ENCODE peak calls at places on chromosomes 12 and 14, in five cellular contexts. One of them, this sample, is unnamed.

GRCh38 chr14:68379510-68380303 is 413.2 kb downstream of the ZFP36L1 start:
- DNase-seq in CD4-positive, CD25-positive, alpha-beta regulatory T cell: no peak
- DNase-seq in foreskin fibroblast: no peak
- DNase-seq in Caco-2: no peak
- DNase-seq in kidney epithelial cell: no peak
- DNase-seq in this sample: no peak

GRCh38 chr12:27866382-27867101 is 86.5 kb upstream of the MANSC4 start:
- DNase-seq in Caco-2: no peak
- DNase-seq in foreskin fibroblast: peak; percentile 57
- DNase-seq in CD4-positive, CD25-positive, alpha-beta regulatory T cell: no peak
- DNase-seq in kidney epithelial cell: no peak
- DNase-seq in this sample: peak; percentile 33

GRCh38 chr14:74620497-74620921 is 8.5 kb upstream of the LTBP2 start:
- DNase-seq in CD4-positive, CD25-positive, alpha-beta regulatory T cell: no peak
- DNase-seq in kidney epithelial cell: peak; percentile 100
- DNase-seq in Caco-2: peak; percentile 41
- DNase-seq in foreskin fibroblast: peak; percentile 98
- DNase-seq in this sample: peak; percentile 90

GRCh38 chr14:94175403-94176146 is 1.5 kb downstream of the PPP4R4 start:
- DNase-seq in Caco-2: no peak
- DNase-seq in kidney epithelial cell: no peak
- DNase-seq in CD4-positive, CD25-positive, alpha-beta regulatory T cell: no peak
- DNase-seq in foreskin fibroblast: peak; percentile 29
- DNase-seq in this sample: no peak

GRCh38 chr12:11668611-11669010 is 19.1 kb downstream of the ETV6 start:
- DNase-seq in kidney epithelial cell: no peak
- DNase-seq in CD4-positive, CD25-positive, alpha-beta regulatory T cell: no peak
- DNase-seq in Caco-2: no peak
- DNase-seq in foreskin fibroblast: no peak
- DNase-seq in this sample: no peak

GRCh38 chr14:23441076-23441475 is 5.6 kb upstream of the MYH7 start:
- DNase-seq in kidney epithelial cell: no peak
- DNase-seq in foreskin fibroblast: peak; percentile 7
- DNase-seq in Caco-2: no peak
- DNase-seq in CD4-positive, CD25-positive, alpha-beta regulatory T cell: no peak
- DNase-seq in this sample: no peak

GRCh38 chr12:76859621-76860020 is 19.2 kb downstream of the CSRP2 start:
- DNase-seq in Caco-2: no peak
- DNase-seq in kidney epithelial cell: no peak
- DNase-seq in foreskin fibroblast: no peak
- DNase-seq in CD4-positive, CD25-positive, alpha-beta regulatory T cell: no peak
- DNase-seq in this sample: no peak

GRCh38 chr14:50333010-50333409 is 20.9 kb downstream of the DMAC2L start:
- DNase-seq in foreskin fibroblast: peak; percentile 72
- DNase-seq in kidney epithelial cell: no peak
- DNase-seq in CD4-positive, CD25-positive, alpha-beta regulatory T cell: no peak
- DNase-seq in Caco-2: peak; percentile 14
- DNase-seq in this sample: peak; percentile 93

GRCh38 chr14:68229423-68229831 is 409.8 kb downstream of the RAD51B start:
- DNase-seq in CD4-positive, CD25-positive, alpha-beta regulatory T cell: no peak
- DNase-seq in Caco-2: no peak
- DNase-seq in foreskin fibroblast: no peak
- DNase-seq in kidney epithelial cell: no peak
- DNase-seq in this sample: no peak

GRCh38 chr12:26857465-26858176 is 24.6 kb upstream of the ITPR2 start:
- DNase-seq in foreskin fibroblast: peak; percentile 18
- DNase-seq in CD4-positive, CD25-positive, alpha-beta regulatory T cell: no peak
- DNase-seq in Caco-2: peak; percentile 39
- DNase-seq in kidney epithelial cell: no peak
- DNase-seq in this sample: no peak

GRCh38 chr12:122116707-122117535 is 38.4 kb downstream of the MLXIP start:
- DNase-seq in foreskin fibroblast: no peak
- DNase-seq in Caco-2: no peak
- DNase-seq in kidney epithelial cell: no peak
- DNase-seq in CD4-positive, CD25-positive, alpha-beta regulatory T cell: no peak
- DNase-seq in this sample: no peak

GRCh38 chr14:20811994-20812393 is 9.3 kb upstream of the RNASE1 start:
- DNase-seq in Caco-2: peak; percentile 29
- DNase-seq in CD4-positive, CD25-positive, alpha-beta regulatory T cell: no peak
- DNase-seq in kidney epithelial cell: no peak
- DNase-seq in foreskin fibroblast: no peak
- DNase-seq in this sample: no peak

GRCh38 chr14:66099931-66100330 is 386.2 kb upstream of the CCDC196 start:
- DNase-seq in kidney epithelial cell: no peak
- DNase-seq in Caco-2: no peak
- DNase-seq in foreskin fibroblast: no peak
- DNase-seq in CD4-positive, CD25-positive, alpha-beta regulatory T cell: no peak
- DNase-seq in this sample: no peak

GRCh38 chr14:68656452-68656851 is 136.4 kb downstream of the ZFP36L1 start:
- DNase-seq in foreskin fibroblast: no peak
- DNase-seq in kidney epithelial cell: no peak
- DNase-seq in Caco-2: no peak
- DNase-seq in CD4-positive, CD25-positive, alpha-beta regulatory T cell: no peak
- DNase-seq in this sample: no peak

GRCh38 chr12:114679942-114680341 is 4.0 kb downstream of the TBX3 start:
- DNase-seq in kidney epithelial cell: no peak
- DNase-seq in foreskin fibroblast: no peak
- DNase-seq in CD4-positive, CD25-positive, alpha-beta regulatory T cell: no peak
- DNase-seq in Caco-2: no peak
- DNase-seq in this sample: no peak

GRCh38 chr14:61470261-61470953 is 149.0 kb downstream of the PRKCH start:
- DNase-seq in kidney epithelial cell: peak; percentile 66
- DNase-seq in Caco-2: no peak
- DNase-seq in foreskin fibroblast: peak; percentile 97
- DNase-seq in CD4-positive, CD25-positive, alpha-beta regulatory T cell: no peak
- DNase-seq in this sample: peak; percentile 98

GRCh38 chr12:6180300-6181051 is 19.7 kb upstream of the CD9 start:
- DNase-seq in kidney epithelial cell: no peak
- DNase-seq in Caco-2: no peak
- DNase-seq in CD4-positive, CD25-positive, alpha-beta regulatory T cell: no peak
- DNase-seq in foreskin fibroblast: peak; percentile 95
- DNase-seq in this sample: peak; percentile 60

GRCh38 chr14:75252254-75252837 is 26.3 kb upstream of the FOS start:
- DNase-seq in kidney epithelial cell: no peak
- DNase-seq in Caco-2: no peak
- DNase-seq in foreskin fibroblast: no peak
- DNase-seq in CD4-positive, CD25-positive, alpha-beta regulatory T cell: no peak
- DNase-seq in this sample: no peak

GRCh38 chr12:77133566-77133965 is 68.2 kb upstream of the E2F7 start:
- DNase-seq in Caco-2: peak; percentile 62
- DNase-seq in kidney epithelial cell: no peak
- DNase-seq in CD4-positive, CD25-positive, alpha-beta regulatory T cell: no peak
- DNase-seq in foreskin fibroblast: peak; percentile 79
- DNase-seq in this sample: no peak

GRCh38 chr14:100587763-100588411 is 670 bp upstream of the BEGAIN start:
- DNase-seq in Caco-2: no peak
- DNase-seq in CD4-positive, CD25-positive, alpha-beta regulatory T cell: no peak
- DNase-seq in foreskin fibroblast: no peak
- DNase-seq in kidney epithelial cell: no peak
- DNase-seq in this sample: peak; percentile 13

GRCh38 chr14:90781876-90782275 is 34.4 kb downstream of the TTC7B start:
- DNase-seq in Caco-2: no peak
- DNase-seq in foreskin fibroblast: no peak
- DNase-seq in CD4-positive, CD25-positive, alpha-beta regulatory T cell: no peak
- DNase-seq in kidney epithelial cell: no peak
- DNase-seq in this sample: no peak

GRCh38 chr12:17954788-17955187 is 135.2 kb downstream of the RERGL start:
- DNase-seq in foreskin fibroblast: no peak
- DNase-seq in CD4-positive, CD25-positive, alpha-beta regulatory T cell: no peak
- DNase-seq in kidney epithelial cell: no peak
- DNase-seq in Caco-2: no peak
- DNase-seq in this sample: no peak
- H3K4me3 ChIP-seq in foreskin fibroblast: no peak overlapping the region
- H3K4me3 ChIP-seq in CD4-positive, CD25-positive, alpha-beta regulatory T cell: no peak overlapping the region
- H3K4me3 ChIP-seq in kidney epithelial cell: no peak overlapping the region
- H3K4me3 ChIP-seq in Caco-2: no peak overlapping the region
- H3K4me3 ChIP-seq in this sample: no peak overlapping the region

DNA sequence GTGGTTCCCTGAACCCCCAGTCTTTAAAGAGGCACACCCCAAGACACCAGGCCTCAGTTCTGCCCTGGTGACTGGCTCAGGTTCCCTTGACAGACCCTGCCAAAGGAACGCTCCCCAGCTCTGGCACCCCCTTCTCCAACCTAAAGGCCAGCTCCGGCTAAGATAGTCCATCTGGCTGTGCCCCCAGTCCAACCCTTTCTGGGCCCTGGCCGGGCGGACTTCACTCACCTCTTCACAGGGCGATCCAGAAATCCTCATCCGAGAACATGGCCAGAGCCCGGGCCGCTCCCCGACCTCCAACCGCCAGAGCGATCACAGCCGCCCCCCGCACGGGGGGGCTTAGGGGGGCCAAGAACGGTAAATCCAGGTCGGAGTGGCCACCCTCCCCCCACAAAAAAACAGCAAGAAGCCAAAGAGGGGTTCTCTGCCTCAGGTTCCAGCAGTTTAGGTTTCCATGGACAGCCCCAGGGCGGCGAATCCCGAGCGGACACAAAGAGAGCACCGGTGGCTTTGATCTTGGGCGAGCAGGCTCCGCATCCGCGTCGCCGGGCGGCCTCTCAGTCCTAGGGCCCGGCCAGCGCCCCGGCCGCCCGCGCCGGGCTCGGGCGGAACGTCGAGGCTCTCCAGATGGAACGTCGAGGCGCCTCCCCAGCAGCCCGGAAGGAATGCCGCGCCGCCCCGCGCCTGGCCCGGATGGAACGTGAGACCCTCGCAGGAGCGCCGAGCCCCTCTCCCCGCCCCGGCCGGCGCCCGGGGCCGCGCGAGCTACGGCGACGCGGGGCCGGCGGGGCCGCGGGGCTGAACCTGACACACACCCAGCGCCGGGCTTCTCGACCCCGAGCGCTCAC is 985 bp downstream of the KMT2D start:
- DNase-seq in kidney epithelial cell: no peak
- DNase-seq in CD4-positive, CD25-positive, alpha-beta regulatory T cell: no peak
- DNase-seq in foreskin fibroblast: peak; percentile 57
- DNase-seq in Caco-2: peak; percentile 48
- DNase-seq in this sample: no peak
- H3K4me3 ChIP-seq in kidney epithelial cell: peak overlapping the region; percentile 97
- H3K4me3 ChIP-seq in CD4-positive, CD25-positive, alpha-beta regulatory T cell: peak overlapping the region; percentile 82
- H3K4me3 ChIP-seq in foreskin fibroblast: peak overlapping the region; percentile 85
- H3K4me3 ChIP-seq in Caco-2: peak overlapping the region; percentile 91
- H3K4me3 ChIP-seq in this sample: peak overlapping the region; percentile 95

GRCh38 chr12:5044420-5045295 is 979 bp downstream of the KCNA5 start:
- DNase-seq in foreskin fibroblast: no peak
- DNase-seq in Caco-2: no peak
- DNase-seq in kidney epithelial cell: no peak
- DNase-seq in CD4-positive, CD25-positive, alpha-beta regulatory T cell: no peak
- DNase-seq in this sample: no peak
- H3K4me3 ChIP-seq in foreskin fibroblast: no peak overlapping the region
- H3K4me3 ChIP-seq in Caco-2: no peak overlapping the region
- H3K4me3 ChIP-seq in kidney epithelial cell: peak overlapping the region; percentile 32
- H3K4me3 ChIP-seq in CD4-positive, CD25-positive, alpha-beta regulatory T cell: no peak overlapping the region
- H3K4me3 ChIP-seq in this sample: no peak overlapping the region

GRCh38 chr12:120357104-120357503 is 11.9 kb downstream of the MSI1 start:
- DNase-seq in foreskin fibroblast: no peak
- DNase-seq in Caco-2: no peak
- DNase-seq in CD4-positive, CD25-positive, alpha-beta regulatory T cell: no peak
- DNase-seq in kidney epithelial cell: no peak
- DNase-seq in this sample: no peak
- H3K4me3 ChIP-seq in foreskin fibroblast: no peak overlapping the region
- H3K4me3 ChIP-seq in Caco-2: no peak overlapping the region
- H3K4me3 ChIP-seq in CD4-positive, CD25-positive, alpha-beta regulatory T cell: no peak overlapping the region
- H3K4me3 ChIP-seq in kidney epithelial cell: no peak overlapping the region
- H3K4me3 ChIP-seq in this sample: no peak overlapping the region

GRCh38 chr12:92134638-92135274 is 10.9 kb downstream of the BTG1 start:
- DNase-seq in CD4-positive, CD25-positive, alpha-beta regulatory T cell: no peak
- DNase-seq in foreskin fibroblast: peak; percentile 91
- DNase-seq in Caco-2: no peak
- DNase-seq in kidney epithelial cell: no peak
- DNase-seq in this sample: peak; percentile 56
- H3K4me3 ChIP-seq in CD4-positive, CD25-positive, alpha-beta regulatory T cell: peak overlapping the region; percentile 99
- H3K4me3 ChIP-seq in foreskin fibroblast: no peak overlapping the region
- H3K4me3 ChIP-seq in Caco-2: no peak overlapping the region
- H3K4me3 ChIP-seq in kidney epithelial cell: no peak overlapping the region
- H3K4me3 ChIP-seq in this sample: no peak overlapping the region

DNA sequence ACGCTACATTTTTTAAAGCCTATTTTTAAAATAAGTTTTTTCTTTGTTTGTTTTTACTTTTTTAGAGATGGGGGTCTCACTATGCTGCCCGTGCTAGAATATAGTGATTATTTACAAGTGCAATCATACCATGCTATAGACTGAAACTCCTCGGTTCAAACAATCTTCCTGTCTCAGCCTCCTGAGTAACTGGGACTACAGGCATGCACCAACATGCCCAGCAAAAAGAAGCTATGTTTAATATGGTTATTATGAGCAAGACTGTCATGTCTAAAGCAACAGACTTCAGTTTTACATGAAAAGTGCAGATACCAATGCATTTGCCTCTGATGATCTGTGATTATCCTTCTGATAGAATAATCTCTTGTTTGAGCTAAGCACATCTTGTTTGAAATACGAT is 45.6 kb upstream of the SGPP1 start:
- DNase-seq in kidney epithelial cell: no peak
- DNase-seq in foreskin fibroblast: no peak
- DNase-seq in Caco-2: no peak
- DNase-seq in CD4-positive, CD25-positive, alpha-beta regulatory T cell: no peak
- DNase-seq in this sample: no peak
- H3K4me3 ChIP-seq in kidney epithelial cell: no peak overlapping the region
- H3K4me3 ChIP-seq in foreskin fibroblast: no peak overlapping the region
- H3K4me3 ChIP-seq in Caco-2: no peak overlapping the region
- H3K4me3 ChIP-seq in CD4-positive, CD25-positive, alpha-beta regulatory T cell: no peak overlapping the region
- H3K4me3 ChIP-seq in this sample: no peak overlapping the region

GRCh38 chr12:54280401-54281260 is at the start of gene HNRNPA1:
- DNase-seq in kidney epithelial cell: peak; percentile 99
- DNase-seq in Caco-2: peak; percentile 97
- DNase-seq in CD4-positive, CD25-positive, alpha-beta regulatory T cell: peak; percentile 94
- DNase-seq in foreskin fibroblast: peak; percentile 100
- DNase-seq in this sample: peak; percentile 100

GRCh38 chr12:54279227-54279631 is 693 bp downstream of the CBX5 start:
- DNase-seq in CD4-positive, CD25-positive, alpha-beta regulatory T cell: no peak
- DNase-seq in Caco-2: no peak
- DNase-seq in kidney epithelial cell: no peak
- DNase-seq in foreskin fibroblast: no peak
- DNase-seq in this sample: no peak

GRCh38 chr12:54276368-54276767 is 3.6 kb downstream of the CBX5 start:
- DNase-seq in CD4-positive, CD25-positive, alpha-beta regulatory T cell: no peak
- DNase-seq in Caco-2: no peak
- DNase-seq in foreskin fibroblast: no peak
- DNase-seq in kidney epithelial cell: no peak
- DNase-seq in this sample: no peak

GRCh38 chr12:54279632-54280400 is at the start of gene CBX5:
- DNase-seq in Caco-2: peak; percentile 98
- DNase-seq in CD4-positive, CD25-positive, alpha-beta regulatory T cell: peak; percentile 99
- DNase-seq in kidney epithelial cell: peak; percentile 100
- DNase-seq in foreskin fibroblast: peak; percentile 100
- DNase-seq in this sample: peak; percentile 100

DNA sequence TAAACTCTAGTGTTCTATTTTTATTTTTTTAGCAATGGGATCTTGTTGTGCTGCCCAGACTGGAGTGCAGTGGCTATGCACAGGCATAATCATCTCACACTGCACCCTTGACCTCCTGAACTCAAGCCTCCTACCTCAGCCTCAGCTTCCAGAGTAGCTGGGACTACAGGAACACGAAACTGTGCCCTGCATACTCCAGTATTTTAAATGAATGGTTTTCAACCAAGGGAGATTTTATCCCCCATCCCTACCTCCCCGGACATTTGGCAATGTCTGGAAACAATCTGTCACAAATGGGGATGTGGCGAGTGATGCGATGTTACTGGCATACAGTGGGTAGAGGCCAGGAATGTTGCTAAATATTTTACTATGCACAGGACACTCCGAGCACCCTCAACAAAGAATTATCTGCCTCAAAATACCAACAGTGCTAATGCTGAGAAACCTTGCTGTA is 2.1 kb downstream of the CBX5 start:
- DNase-seq in Caco-2: no peak
- DNase-seq in CD4-positive, CD25-positive, alpha-beta regulatory T cell: no peak
- DNase-seq in foreskin fibroblast: peak; percentile 73
- DNase-seq in kidney epithelial cell: no peak
- DNase-seq in this sample: no peak
- H3K4me3 ChIP-seq in Caco-2: peak overlapping the region; percentile 57
- H3K4me3 ChIP-seq in CD4-positive, CD25-positive, alpha-beta regulatory T cell: peak overlapping the region; percentile 93
- H3K4me3 ChIP-seq in foreskin fibroblast: peak overlapping the region; percentile 99
- H3K4me3 ChIP-seq in kidney epithelial cell: peak overlapping the region; percentile 63
- H3K4me3 ChIP-seq in this sample: peak overlapping the region; percentile 58